ENCODE peak calls at places on chromosomes 16 and 17, in eight cellular contexts. One of them, this sample, is unnamed.

GRCh38 chr17:75565066-75565465 is 22.5 kb upstream of the MYO15B start:
- DNase-seq in HFF-Myc: no peak
- DNase-seq in astrocyte of the spinal cord: no peak
- DNase-seq in GM13977: no peak
- DNase-seq in cardiac fibroblast: no peak
- DNase-seq in fibroblast of the aortic adventitia: peak
- DNase-seq in mammary epithelial cell: peak
- DNase-seq in epithelial cell of esophagus: peak
- DNase-seq in this sample: peak

GRCh38 chr17:75407655-75408352 is 2.3 kb upstream of the GRB2 start:
- DNase-seq in HFF-Myc: no peak
- DNase-seq in astrocyte of the spinal cord: no peak
- DNase-seq in GM13977: no peak
- DNase-seq in cardiac fibroblast: no peak
- DNase-seq in fibroblast of the aortic adventitia: no peak
- DNase-seq in mammary epithelial cell: no peak
- DNase-seq in epithelial cell of esophagus: no peak
- DNase-seq in this sample: no peak

GRCh38 chr16:88004391-88004790 is 53.2 kb downstream of the BANP start:
- DNase-seq in HFF-Myc: no peak
- DNase-seq in astrocyte of the spinal cord: no peak
- DNase-seq in GM13977: no peak
- DNase-seq in cardiac fibroblast: no peak
- DNase-seq in fibroblast of the aortic adventitia: no peak
- DNase-seq in mammary epithelial cell: no peak
- DNase-seq in epithelial cell of esophagus: no peak
- DNase-seq in this sample: no peak

GRCh38 chr17:72119963-72120877 is 600 bp upstream of the SOX9 start:
- DNase-seq in HFF-Myc: no peak
- DNase-seq in astrocyte of the spinal cord: peak
- DNase-seq in GM13977: peak
- DNase-seq in cardiac fibroblast: peak
- DNase-seq in fibroblast of the aortic adventitia: peak
- DNase-seq in mammary epithelial cell: peak
- DNase-seq in epithelial cell of esophagus: peak
- DNase-seq in this sample: peak

GRCh38 chr17:47973541-47973940 is 2.6 kb downstream of the CDK5RAP3 start:
- DNase-seq in HFF-Myc: no peak
- DNase-seq in astrocyte of the spinal cord: no peak
- DNase-seq in GM13977: no peak
- DNase-seq in cardiac fibroblast: no peak
- DNase-seq in fibroblast of the aortic adventitia: no peak
- DNase-seq in mammary epithelial cell: no peak
- DNase-seq in epithelial cell of esophagus: no peak
- DNase-seq in this sample: no peak

GRCh38 chr17:7282752-7283321 is 1.3 kb downstream of the SLC2A4 start:
- DNase-seq in HFF-Myc: no peak
- DNase-seq in astrocyte of the spinal cord: no peak
- DNase-seq in GM13977: peak
- DNase-seq in cardiac fibroblast: no peak
- DNase-seq in fibroblast of the aortic adventitia: no peak
- DNase-seq in mammary epithelial cell: no peak
- DNase-seq in epithelial cell of esophagus: no peak
- DNase-seq in this sample: no peak

GRCh38 chr17:33602981-33603380 is 309.9 kb upstream of the ASIC2 start:
- DNase-seq in HFF-Myc: no peak
- DNase-seq in astrocyte of the spinal cord: no peak
- DNase-seq in GM13977: no peak
- DNase-seq in cardiac fibroblast: no peak
- DNase-seq in fibroblast of the aortic adventitia: no peak
- DNase-seq in mammary epithelial cell: no peak
- DNase-seq in epithelial cell of esophagus: no peak
- DNase-seq in this sample: no peak

GRCh38 chr17:4806770-4807533 is at the start of gene PLD2:
- DNase-seq in HFF-Myc: no peak
- DNase-seq in astrocyte of the spinal cord: peak
- DNase-seq in GM13977: peak
- DNase-seq in cardiac fibroblast: peak
- DNase-seq in fibroblast of the aortic adventitia: peak
- DNase-seq in mammary epithelial cell: peak
- DNase-seq in epithelial cell of esophagus: peak
- DNase-seq in this sample: peak

GRCh38 chr16:10589106-10589505 is 8.7 kb upstream of the EMP2 start:
- DNase-seq in HFF-Myc: no peak
- DNase-seq in astrocyte of the spinal cord: no peak
- DNase-seq in GM13977: no peak
- DNase-seq in cardiac fibroblast: no peak
- DNase-seq in fibroblast of the aortic adventitia: no peak
- DNase-seq in mammary epithelial cell: no peak
- DNase-seq in epithelial cell of esophagus: peak
- DNase-seq in this sample: no peak

GRCh38 chr17:27381007-27381501 is 75.2 kb upstream of the KSR1 start:
- DNase-seq in HFF-Myc: no peak
- DNase-seq in astrocyte of the spinal cord: peak
- DNase-seq in GM13977: peak
- DNase-seq in cardiac fibroblast: peak
- DNase-seq in fibroblast of the aortic adventitia: peak
- DNase-seq in mammary epithelial cell: peak
- DNase-seq in epithelial cell of esophagus: peak
- DNase-seq in this sample: peak

GRCh38 chr16:77956231-77956630 is 66.1 kb upstream of the CLEC3A start:
- DNase-seq in HFF-Myc: no peak
- DNase-seq in astrocyte of the spinal cord: no peak
- DNase-seq in GM13977: no peak
- DNase-seq in cardiac fibroblast: no peak
- DNase-seq in fibroblast of the aortic adventitia: no peak
- DNase-seq in mammary epithelial cell: no peak
- DNase-seq in epithelial cell of esophagus: no peak
- DNase-seq in this sample: no peak

GRCh38 chr16:77951788-77952187 is 70.6 kb upstream of the CLEC3A start:
- DNase-seq in HFF-Myc: no peak
- DNase-seq in astrocyte of the spinal cord: no peak
- DNase-seq in GM13977: peak
- DNase-seq in cardiac fibroblast: no peak
- DNase-seq in fibroblast of the aortic adventitia: no peak
- DNase-seq in mammary epithelial cell: peak
- DNase-seq in epithelial cell of esophagus: peak
- DNase-seq in this sample: no peak

GRCh38 chr16:77949445-77949844 is 72.9 kb upstream of the CLEC3A start:
- DNase-seq in HFF-Myc: no peak
- DNase-seq in astrocyte of the spinal cord: no peak
- DNase-seq in GM13977: no peak
- DNase-seq in cardiac fibroblast: no peak
- DNase-seq in fibroblast of the aortic adventitia: no peak
- DNase-seq in mammary epithelial cell: no peak
- DNase-seq in epithelial cell of esophagus: no peak
- DNase-seq in this sample: no peak

GRCh38 chr16:77960771-77961170 is 61.6 kb upstream of the CLEC3A start:
- DNase-seq in HFF-Myc: no peak
- DNase-seq in astrocyte of the spinal cord: no peak
- DNase-seq in GM13977: no peak
- DNase-seq in cardiac fibroblast: no peak
- DNase-seq in fibroblast of the aortic adventitia: no peak
- DNase-seq in mammary epithelial cell: no peak
- DNase-seq in epithelial cell of esophagus: no peak
- DNase-seq in this sample: no peak

DNA sequence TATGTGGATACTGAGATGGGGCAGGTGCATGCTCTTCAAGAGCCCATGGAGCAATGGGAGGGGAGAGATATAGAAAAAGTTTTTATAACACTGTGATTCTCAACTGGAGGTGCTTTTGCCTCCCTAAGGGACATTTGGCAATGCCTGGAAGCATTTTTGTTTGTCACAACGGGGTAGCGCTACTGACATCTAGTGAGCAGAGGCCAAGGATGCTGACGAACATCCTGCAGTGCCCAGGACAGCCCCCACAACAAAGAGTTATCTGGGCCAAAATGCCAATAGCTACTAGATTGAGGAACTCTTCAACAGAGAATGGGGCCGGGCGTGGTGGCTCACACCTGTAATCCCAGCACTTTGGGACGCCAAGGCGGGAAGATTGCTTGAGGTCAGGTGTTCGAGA is 67.2 kb upstream of the CLEC3A start:
- DNase-seq in HFF-Myc: no peak
- DNase-seq in astrocyte of the spinal cord: no peak
- DNase-seq in GM13977: no peak
- DNase-seq in cardiac fibroblast: no peak
- DNase-seq in fibroblast of the aortic adventitia: no peak
- DNase-seq in mammary epithelial cell: no peak
- DNase-seq in epithelial cell of esophagus: no peak
- DNase-seq in this sample: no peak
- TF ChIP-seq CTCF in HFF-Myc: no peak
- TF ChIP-seq CTCF in astrocyte of the spinal cord: no peak
- TF ChIP-seq CTCF in GM13977: no peak
- TF ChIP-seq CTCF in cardiac fibroblast: no peak
- TF ChIP-seq CTCF in fibroblast of the aortic adventitia: no peak
- TF ChIP-seq CTCF in mammary epithelial cell: no peak
- TF ChIP-seq CTCF in epithelial cell of esophagus: no peak
- TF ChIP-seq CTCF in this sample: no peak

GRCh38 chr16:24700549-24701392 is 28.7 kb upstream of the TNRC6A start:
- DNase-seq in HFF-Myc: peak
- DNase-seq in astrocyte of the spinal cord: peak
- DNase-seq in GM13977: no peak
- DNase-seq in cardiac fibroblast: peak
- DNase-seq in fibroblast of the aortic adventitia: peak
- DNase-seq in mammary epithelial cell: peak
- DNase-seq in epithelial cell of esophagus: peak
- DNase-seq in this sample: peak
- TF ChIP-seq CTCF in HFF-Myc: peak
- TF ChIP-seq CTCF in astrocyte of the spinal cord: peak
- TF ChIP-seq CTCF in GM13977: no peak
- TF ChIP-seq CTCF in cardiac fibroblast: peak
- TF ChIP-seq CTCF in fibroblast of the aortic adventitia: peak
- TF ChIP-seq CTCF in mammary epithelial cell: peak
- TF ChIP-seq CTCF in epithelial cell of esophagus: peak
- TF ChIP-seq CTCF in this sample: peak

GRCh38 chr17:73595068-73595865 is 49.0 kb downstream of the SDK2 start:
- DNase-seq in HFF-Myc: no peak
- DNase-seq in astrocyte of the spinal cord: no peak
- DNase-seq in GM13977: peak
- DNase-seq in cardiac fibroblast: no peak
- DNase-seq in fibroblast of the aortic adventitia: no peak
- DNase-seq in mammary epithelial cell: peak
- DNase-seq in epithelial cell of esophagus: peak
- DNase-seq in this sample: peak
- TF ChIP-seq CTCF in HFF-Myc: peak
- TF ChIP-seq CTCF in astrocyte of the spinal cord: peak
- TF ChIP-seq CTCF in GM13977: peak
- TF ChIP-seq CTCF in cardiac fibroblast: no peak
- TF ChIP-seq CTCF in fibroblast of the aortic adventitia: no peak
- TF ChIP-seq CTCF in mammary epithelial cell: peak
- TF ChIP-seq CTCF in epithelial cell of esophagus: peak
- TF ChIP-seq CTCF in this sample: peak

GRCh38 chr16:85029413-85029794 is 1.8 kb downstream of the KIAA0513 start:
- DNase-seq in HFF-Myc: no peak
- DNase-seq in astrocyte of the spinal cord: peak
- DNase-seq in GM13977: peak
- DNase-seq in cardiac fibroblast: peak
- DNase-seq in fibroblast of the aortic adventitia: peak
- DNase-seq in mammary epithelial cell: peak
- DNase-seq in epithelial cell of esophagus: peak
- DNase-seq in this sample: peak
- TF ChIP-seq CTCF in HFF-Myc: no peak
- TF ChIP-seq CTCF in astrocyte of the spinal cord: no peak
- TF ChIP-seq CTCF in GM13977: no peak
- TF ChIP-seq CTCF in cardiac fibroblast: no peak
- TF ChIP-seq CTCF in fibroblast of the aortic adventitia: peak
- TF ChIP-seq CTCF in mammary epithelial cell: no peak
- TF ChIP-seq CTCF in epithelial cell of esophagus: no peak
- TF ChIP-seq CTCF in this sample: no peak

GRCh38 chr17:31532161-31532515 is 140.7 kb downstream of the RAB11FIP4 start:
- DNase-seq in HFF-Myc: no peak
- DNase-seq in astrocyte of the spinal cord: no peak
- DNase-seq in GM13977: no peak
- DNase-seq in cardiac fibroblast: no peak
- DNase-seq in fibroblast of the aortic adventitia: no peak
- DNase-seq in mammary epithelial cell: no peak
- DNase-seq in epithelial cell of esophagus: no peak
- DNase-seq in this sample: no peak

GRCh38 chr17:31529841-31530251 is 138.4 kb downstream of the RAB11FIP4 start:
- DNase-seq in HFF-Myc: no peak
- DNase-seq in astrocyte of the spinal cord: no peak
- DNase-seq in GM13977: no peak
- DNase-seq in cardiac fibroblast: no peak
- DNase-seq in fibroblast of the aortic adventitia: no peak
- DNase-seq in mammary epithelial cell: no peak
- DNase-seq in epithelial cell of esophagus: no peak
- DNase-seq in this sample: no peak

GRCh38 chr17:31531336-31532160 is 140.1 kb downstream of the RAB11FIP4 start:
- DNase-seq in HFF-Myc: no peak
- DNase-seq in astrocyte of the spinal cord: no peak
- DNase-seq in GM13977: no peak
- DNase-seq in cardiac fibroblast: no peak
- DNase-seq in fibroblast of the aortic adventitia: no peak
- DNase-seq in mammary epithelial cell: no peak
- DNase-seq in epithelial cell of esophagus: no peak
- DNase-seq in this sample: no peak

GRCh38 chr17:31532526-31532925 is 141.1 kb downstream of the RAB11FIP4 start:
- DNase-seq in HFF-Myc: no peak
- DNase-seq in astrocyte of the spinal cord: no peak
- DNase-seq in GM13977: no peak
- DNase-seq in cardiac fibroblast: no peak
- DNase-seq in fibroblast of the aortic adventitia: no peak
- DNase-seq in mammary epithelial cell: no peak
- DNase-seq in epithelial cell of esophagus: no peak
- DNase-seq in this sample: no peak

GRCh38 chr17:31530391-31530990 is 139.0 kb downstream of the RAB11FIP4 start:
- DNase-seq in HFF-Myc: no peak
- DNase-seq in astrocyte of the spinal cord: no peak
- DNase-seq in GM13977: no peak
- DNase-seq in cardiac fibroblast: no peak
- DNase-seq in fibroblast of the aortic adventitia: no peak
- DNase-seq in mammary epithelial cell: no peak
- DNase-seq in epithelial cell of esophagus: no peak
- DNase-seq in this sample: no peak
- TF ChIP-seq CTCF in HFF-Myc: no peak
- TF ChIP-seq CTCF in astrocyte of the spinal cord: no peak
- TF ChIP-seq CTCF in GM13977: no peak
- TF ChIP-seq CTCF in cardiac fibroblast: no peak
- TF ChIP-seq CTCF in fibroblast of the aortic adventitia: no peak
- TF ChIP-seq CTCF in mammary epithelial cell: no peak
- TF ChIP-seq CTCF in epithelial cell of esophagus: no peak
- TF ChIP-seq CTCF in this sample: no peak

This sample was measured in fibroblast of mammary gland.